ENCODE peak calls at places on chromosome 21, in seven cellular contexts. One of them, this sample, is unnamed.
A peak's percentile ranks its signal among the peaks of the same experiment; 100 is the strongest.

GRCh38 chr21:45870421-45870820 is 111.1 kb upstream of the COL6A1 start:
- DNase-seq in adrenal gland: no peak
- DNase-seq in cardiac muscle cell: no peak
- DNase-seq in body of pancreas: no peak
- DNase-seq in lower leg skin: peak; percentile 46
- DNase-seq in kidney: peak; percentile 52
- DNase-seq in GM12865: no peak
- DNase-seq in this sample: no peak

GRCh38 chr21:26007911-26008579 is 162.5 kb downstream of the APP start:
- DNase-seq in adrenal gland: no peak
- DNase-seq in cardiac muscle cell: no peak
- DNase-seq in body of pancreas: no peak
- DNase-seq in lower leg skin: no peak
- DNase-seq in kidney: no peak
- DNase-seq in GM12865: no peak
- DNase-seq in this sample: no peak

GRCh38 chr21:42446531-42446930 is 42.8 kb downstream of the UBASH3A start:
- DNase-seq in adrenal gland: no peak
- DNase-seq in cardiac muscle cell: no peak
- DNase-seq in body of pancreas: no peak
- DNase-seq in lower leg skin: no peak
- DNase-seq in kidney: no peak
- DNase-seq in GM12865: no peak
- DNase-seq in this sample: no peak

GRCh38 chr21:14040386-14040785 is 170.4 kb downstream of the LIPI start:
- DNase-seq in adrenal gland: no peak
- DNase-seq in cardiac muscle cell: no peak
- DNase-seq in body of pancreas: no peak
- DNase-seq in lower leg skin: no peak
- DNase-seq in kidney: no peak
- DNase-seq in GM12865: no peak
- DNase-seq in this sample: no peak

GRCh38 chr21:26449161-26449560 is 123.9 kb downstream of the CYYR1 start:
- DNase-seq in adrenal gland: no peak
- DNase-seq in cardiac muscle cell: peak; percentile 36
- DNase-seq in body of pancreas: no peak
- DNase-seq in lower leg skin: no peak
- DNase-seq in kidney: no peak
- DNase-seq in GM12865: no peak
- DNase-seq in this sample: no peak

GRCh38 chr21:35401476-35401875 is 352.4 kb upstream of the RUNX1 start:
- DNase-seq in adrenal gland: no peak
- DNase-seq in cardiac muscle cell: no peak
- DNase-seq in body of pancreas: no peak
- DNase-seq in lower leg skin: no peak
- DNase-seq in kidney: no peak
- DNase-seq in GM12865: no peak
- DNase-seq in this sample: no peak

GRCh38 chr21:39726133-39726532 is 18.9 kb upstream of the IGSF5 start:
- DNase-seq in adrenal gland: no peak
- DNase-seq in cardiac muscle cell: no peak
- DNase-seq in body of pancreas: no peak
- DNase-seq in lower leg skin: no peak
- DNase-seq in kidney: no peak
- DNase-seq in GM12865: no peak
- DNase-seq in this sample: no peak

GRCh38 chr21:25639167-25639921 is at the start of gene JAM2:
- DNase-seq in adrenal gland: peak; percentile 49
- DNase-seq in cardiac muscle cell: peak; percentile 57
- DNase-seq in body of pancreas: peak; percentile 16
- DNase-seq in lower leg skin: peak; percentile 85
- DNase-seq in kidney: peak; percentile 83
- DNase-seq in GM12865: peak; percentile 65
- DNase-seq in this sample: no peak

GRCh38 chr21:37912616-37913015 is 3.6 kb downstream of the KCNJ6 start:
- DNase-seq in adrenal gland: no peak
- DNase-seq in cardiac muscle cell: no peak
- DNase-seq in body of pancreas: no peak
- DNase-seq in lower leg skin: no peak
- DNase-seq in kidney: no peak
- DNase-seq in GM12865: no peak
- DNase-seq in this sample: no peak

GRCh38 chr21:40191616-40192015 is 324.4 kb downstream of the PCP4 start:
- DNase-seq in adrenal gland: no peak
- DNase-seq in cardiac muscle cell: no peak
- DNase-seq in body of pancreas: no peak
- DNase-seq in lower leg skin: no peak
- DNase-seq in kidney: no peak
- DNase-seq in GM12865: no peak
- DNase-seq in this sample: no peak

GRCh38 chr21:21373969-21374368 is 375.8 kb downstream of the NCAM2 start:
- DNase-seq in adrenal gland: no peak
- DNase-seq in cardiac muscle cell: no peak
- DNase-seq in body of pancreas: no peak
- DNase-seq in lower leg skin: no peak
- DNase-seq in kidney: no peak
- DNase-seq in GM12865: no peak
- DNase-seq in this sample: no peak

GRCh38 chr21:44522753-44523204 is 17.2 kb downstream of the KRTAP10-1 start:
- DNase-seq in adrenal gland: no peak
- DNase-seq in cardiac muscle cell: no peak
- DNase-seq in body of pancreas: no peak
- DNase-seq in lower leg skin: peak; percentile 66
- DNase-seq in kidney: no peak
- DNase-seq in GM12865: no peak
- DNase-seq in this sample: no peak

GRCh38 chr21:44316277-44316900 is 16.5 kb downstream of the PFKL start:
- DNase-seq in adrenal gland: no peak
- DNase-seq in cardiac muscle cell: no peak
- DNase-seq in body of pancreas: no peak
- DNase-seq in lower leg skin: no peak
- DNase-seq in kidney: no peak
- DNase-seq in GM12865: no peak
- DNase-seq in this sample: no peak

GRCh38 chr21:34133802-34134201 is 60.4 kb downstream of the MRPS6 start:
- DNase-seq in adrenal gland: no peak
- DNase-seq in cardiac muscle cell: no peak
- DNase-seq in body of pancreas: no peak
- DNase-seq in lower leg skin: no peak
- DNase-seq in kidney: no peak
- DNase-seq in GM12865: no peak
- DNase-seq in this sample: no peak
- TF ChIP-seq CTCF in adrenal gland: no peak
- TF ChIP-seq CTCF in cardiac muscle cell: peak; percentile 28
- TF ChIP-seq CTCF in body of pancreas: peak; percentile 15
- TF ChIP-seq CTCF in lower leg skin: no peak
- TF ChIP-seq CTCF in kidney: no peak
- TF ChIP-seq CTCF in GM12865: no peak
- TF ChIP-seq CTCF in this sample: no peak

DNA sequence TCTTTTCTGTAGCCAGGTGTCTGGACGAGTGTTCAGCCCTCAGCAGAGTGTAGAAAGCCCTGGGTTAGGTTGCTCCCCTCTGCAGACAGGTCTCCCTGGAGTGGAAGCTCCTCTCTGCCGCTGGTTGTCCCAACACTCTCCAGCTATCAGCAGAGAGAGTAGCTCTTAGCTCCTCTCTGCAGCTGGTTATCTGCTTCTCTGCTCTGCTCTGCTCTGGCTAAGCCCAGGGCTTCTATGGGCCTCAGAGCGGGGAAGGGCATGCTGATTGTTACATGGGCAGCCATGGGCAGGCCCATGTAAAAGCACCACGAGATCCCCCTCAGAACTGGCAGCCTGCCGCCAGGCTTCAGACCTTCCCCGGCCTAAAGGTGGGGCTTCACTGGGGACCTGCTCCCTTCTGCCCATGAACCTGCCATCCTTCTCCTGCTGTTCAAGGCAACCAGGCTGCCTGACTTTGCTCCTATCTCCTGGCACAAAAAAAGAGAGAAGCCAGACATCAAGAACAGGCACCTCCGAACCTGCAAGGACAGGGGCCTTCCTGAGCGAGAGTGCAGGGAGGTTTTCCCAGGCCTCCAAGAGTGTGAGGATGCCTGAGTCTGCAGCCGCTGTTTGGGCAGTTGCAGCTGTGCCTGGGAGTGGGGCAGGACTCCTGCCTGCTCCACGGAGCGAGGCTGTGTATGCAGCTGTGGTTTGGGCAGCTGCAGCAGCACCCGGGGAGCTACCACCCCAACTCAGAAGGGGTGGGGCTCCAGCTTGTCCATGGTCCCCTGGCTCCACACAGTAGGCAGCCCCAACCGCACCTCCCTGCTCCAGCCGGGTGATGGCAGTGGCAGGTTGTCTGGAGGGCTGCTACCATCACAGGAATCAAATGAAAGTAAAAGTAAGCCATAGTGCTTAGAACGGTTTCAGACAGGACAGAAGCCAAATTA is 973.7 kb downstream of the LTN1 start:
- DNase-seq in adrenal gland: peak; percentile 18
- DNase-seq in cardiac muscle cell: peak; percentile 20
- DNase-seq in body of pancreas: peak; percentile 54
- DNase-seq in lower leg skin: no peak
- DNase-seq in kidney: no peak
- DNase-seq in GM12865: peak; percentile 72
- DNase-seq in this sample: no peak
- TF ChIP-seq CTCF in adrenal gland: no peak
- TF ChIP-seq CTCF in cardiac muscle cell: peak; percentile 6
- TF ChIP-seq CTCF in body of pancreas: peak; percentile 42
- TF ChIP-seq CTCF in lower leg skin: no peak
- TF ChIP-seq CTCF in kidney: no peak
- TF ChIP-seq CTCF in GM12865: peak; percentile 24
- TF ChIP-seq CTCF in this sample: no peak

GRCh38 chr21:27695246-27695645 is 728.4 kb upstream of the ADAMTS5 start:
- DNase-seq in adrenal gland: no peak
- DNase-seq in cardiac muscle cell: no peak
- DNase-seq in body of pancreas: no peak
- DNase-seq in lower leg skin: no peak
- DNase-seq in kidney: no peak
- DNase-seq in GM12865: no peak
- DNase-seq in this sample: no peak

GRCh38 chr21:27704567-27705166 is 737.8 kb upstream of the ADAMTS5 start:
- DNase-seq in adrenal gland: no peak
- DNase-seq in cardiac muscle cell: no peak
- DNase-seq in body of pancreas: no peak
- DNase-seq in lower leg skin: no peak
- DNase-seq in kidney: peak; percentile 29
- DNase-seq in GM12865: no peak
- DNase-seq in this sample: no peak

GRCh38 chr21:27703806-27704205 is 736.9 kb upstream of the ADAMTS5 start:
- DNase-seq in adrenal gland: no peak
- DNase-seq in cardiac muscle cell: no peak
- DNase-seq in body of pancreas: no peak
- DNase-seq in lower leg skin: no peak
- DNase-seq in kidney: no peak
- DNase-seq in GM12865: no peak
- DNase-seq in this sample: no peak

GRCh38 chr21:27700974-27701614 is 734.2 kb upstream of the ADAMTS5 start:
- DNase-seq in adrenal gland: peak; percentile 80
- DNase-seq in cardiac muscle cell: peak; percentile 87
- DNase-seq in body of pancreas: peak; percentile 89
- DNase-seq in lower leg skin: peak; percentile 95
- DNase-seq in kidney: peak; percentile 84
- DNase-seq in GM12865: peak; percentile 72
- DNase-seq in this sample: peak; percentile 72
- TF ChIP-seq CTCF in adrenal gland: peak; percentile 68
- TF ChIP-seq CTCF in cardiac muscle cell: peak; percentile 86
- TF ChIP-seq CTCF in body of pancreas: peak; percentile 85
- TF ChIP-seq CTCF in lower leg skin: no peak
- TF ChIP-seq CTCF in kidney: peak; percentile 87
- TF ChIP-seq CTCF in GM12865: peak; percentile 60
- TF ChIP-seq CTCF in this sample: peak; percentile 70

DNA sequence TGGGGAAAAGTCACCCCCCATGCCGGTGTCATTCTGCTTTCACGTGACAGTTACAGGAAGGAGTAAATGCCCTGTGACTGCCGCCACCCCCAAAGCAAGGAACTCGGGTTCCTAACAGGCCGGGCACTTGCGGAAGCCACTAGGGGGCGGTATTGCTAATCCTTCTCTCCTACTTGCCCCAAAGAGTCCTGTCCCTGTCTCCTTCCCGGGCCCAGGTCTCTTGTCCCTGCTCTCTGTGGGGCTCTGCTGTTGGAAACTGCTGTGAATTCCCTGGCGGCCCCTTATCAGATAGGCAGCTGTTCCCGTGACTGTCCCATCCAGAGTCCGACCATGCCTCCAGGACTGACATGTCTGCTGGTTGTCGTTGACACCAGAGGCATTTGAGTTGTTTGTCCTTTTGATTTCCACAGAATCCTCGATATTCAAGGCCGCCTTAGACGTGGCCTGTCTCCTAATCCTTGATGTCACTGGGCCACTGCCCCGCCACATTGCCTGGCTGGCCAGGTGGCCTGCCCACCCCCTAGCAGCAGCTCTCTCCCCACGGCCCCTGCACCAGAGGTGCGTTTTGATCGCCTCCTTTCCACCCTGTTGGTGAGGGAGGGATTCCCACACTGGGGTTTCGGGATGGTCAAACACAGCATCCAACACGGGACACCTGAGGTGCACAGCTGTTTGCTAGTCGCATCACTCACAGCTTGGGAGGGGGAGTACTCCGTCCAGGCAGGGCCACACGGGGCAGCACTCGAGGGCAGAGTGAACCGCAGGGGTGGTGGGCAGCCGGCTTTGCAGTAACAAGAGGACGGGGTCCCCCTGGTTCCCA is 37.3 kb downstream of the CHAF1B start:
- DNase-seq in adrenal gland: peak; percentile 65
- DNase-seq in cardiac muscle cell: peak; percentile 74
- DNase-seq in body of pancreas: peak; percentile 52
- DNase-seq in lower leg skin: no peak
- DNase-seq in kidney: peak; percentile 81
- DNase-seq in GM12865: peak; percentile 83
- DNase-seq in this sample: no peak
- TF ChIP-seq CTCF in adrenal gland: peak; percentile 57
- TF ChIP-seq CTCF in cardiac muscle cell: peak; percentile 84
- TF ChIP-seq CTCF in body of pancreas: peak; percentile 49
- TF ChIP-seq CTCF in lower leg skin: no peak
- TF ChIP-seq CTCF in kidney: peak; percentile 60
- TF ChIP-seq CTCF in GM12865: peak; percentile 88
- TF ChIP-seq CTCF in this sample: no peak

GRCh38 chr21:41227357-41228005 is 59.5 kb downstream of the BACE2 start:
- DNase-seq in adrenal gland: no peak
- DNase-seq in cardiac muscle cell: no peak
- DNase-seq in body of pancreas: no peak
- DNase-seq in lower leg skin: no peak
- DNase-seq in kidney: no peak
- DNase-seq in GM12865: no peak
- DNase-seq in this sample: no peak
- TF ChIP-seq CTCF in adrenal gland: no peak
- TF ChIP-seq CTCF in cardiac muscle cell: no peak
- TF ChIP-seq CTCF in body of pancreas: no peak
- TF ChIP-seq CTCF in lower leg skin: no peak
- TF ChIP-seq CTCF in kidney: no peak
- TF ChIP-seq CTCF in GM12865: no peak
- TF ChIP-seq CTCF in this sample: no peak

GRCh38 chr21:33386222-33386784 is 16.9 kb upstream of the IFNGR2 start:
- DNase-seq in adrenal gland: no peak
- DNase-seq in cardiac muscle cell: peak; percentile 24
- DNase-seq in body of pancreas: no peak
- DNase-seq in lower leg skin: no peak
- DNase-seq in kidney: no peak
- DNase-seq in GM12865: no peak
- DNase-seq in this sample: no peak
- TF ChIP-seq CTCF in adrenal gland: no peak
- TF ChIP-seq CTCF in cardiac muscle cell: peak; percentile 38
- TF ChIP-seq CTCF in body of pancreas: no peak
- TF ChIP-seq CTCF in lower leg skin: no peak
- TF ChIP-seq CTCF in kidney: no peak
- TF ChIP-seq CTCF in GM12865: peak; percentile 29
- TF ChIP-seq CTCF in this sample: no peak